ENCODE peak calls at places on chromosomes 5 and 9, in five cellular contexts. B is H1, L is WTC11, O is K562, P is GM12878. Z is an unnamed sample.

GRCh38 chr5:171188016-171188415 is 121.0 kb upstream of the TLX3 start:
- DNase-seq in O (no peak), B (no peak), L (no peak), P (no peak), Z (no peak)

GRCh38 chr5:15393146-15393545 is 106.8 kb upstream of the FBXL7 start:
- DNase-seq in O (no peak), B (no peak), L (no peak), P (no peak), Z (no peak)

GRCh38 chr5:69093771-69094570 is at the start of gene SLC30A5:
- DNase-seq in L (peak), B (peak), O (peak), P (peak), Z (peak)

GRCh38 chr5:126624534-126624933 is 23.8 kb downstream of the PHAX start:
- DNase-seq in P (no peak), B (no peak), O (no peak), L (no peak), Z (peak)

GRCh38 chr9:112601646-112602045 is 115.0 kb downstream of the KIAA1958 start:
- DNase-seq in O (no peak), P (no peak), B (no peak), L (no peak), Z (no peak)

GRCh38 chr9:89603629-89604462 is 966 bp upstream of the GADD45G start:
- DNase-seq in O (peak), L (peak), B (peak), P (no peak), Z (peak)

GRCh38 chr5:122202952-122203351 is 73.6 kb downstream of the ZNF474 start:
- DNase-seq in L (no peak), B (no peak), O (no peak), P (no peak), Z (no peak)

GRCh38 chr5:6158974-6159863 is 219.1 kb downstream of the MED10 start:
- DNase-seq in L (no peak), B (no peak), P (no peak), O (no peak), Z (peak)

GRCh38 chr5:131209506-131210191 is 38.9 kb downstream of the LYRM7 start:
- DNase-seq in L (no peak), P (peak), B (no peak), O (no peak), Z (no peak)

GRCh38 chr5:113606298-113607134 is 93.0 kb downstream of the YTHDC2 start:
- DNase-seq in B (peak), L (peak), P (peak), O (peak), Z (peak)

GRCh38 chr9:100679834-100680233 is 102.0 kb downstream of the CAVIN4 start:
- DNase-seq in O (no peak), L (no peak), B (no peak), P (no peak), Z (no peak)

GRCh38 chr9:111253742-111254437 is 76.1 kb downstream of the OR2K2 start:
- DNase-seq in L (no peak), B (no peak), O (no peak), P (no peak), Z (no peak)

GRCh38 chr5:40227927-40228326 is 451.8 kb upstream of the PTGER4 start:
- DNase-seq in O (no peak), L (no peak), B (no peak), P (no peak), Z (no peak)

GRCh38 chr9:128215491-128216404 is 12.6 kb downstream of the DNM1 start:
- DNase-seq in L (no peak), O (peak), B (no peak), P (no peak), Z (peak)

GRCh38 chr5:39500656-39501295 is 76.0 kb upstream of the DAB2 start:
- DNase-seq in P (no peak), L (no peak), B (no peak), O (no peak), Z (no peak)

GRCh38 chr5:980941-981340 is 27.7 kb upstream of the NKD2 start:
- DNase-seq in L (no peak), O (peak), B (no peak), P (no peak), Z (no peak)

GRCh38 chr5:60232051-60232794 is 338.7 kb upstream of the PDE4D start:
- DNase-seq in O (no peak), L (no peak), B (no peak), P (no peak), Z (no peak)

GRCh38 chr9:20558609-20559016 is 63.7 kb downstream of the MLLT3 start:
- DNase-seq in L (no peak), O (no peak), B (peak), P (no peak), Z (no peak)

GRCh38 chr9:31908158-31908890 is 476.1 kb upstream of the ACO1 start:
- DNase-seq in O (no peak), P (peak), B (no peak), L (no peak), Z (no peak)

GRCh38 chr9:6907772-6908381 is 150.1 kb downstream of the KDM4C start:
- DNase-seq in O (peak), B (no peak), L (no peak), P (no peak), Z (peak)

GRCh38 chr5:161085081-161085480 is 233.1 kb upstream of the ATP10B start:
- DNase-seq in L (no peak), P (no peak), O (no peak), B (no peak), Z (no peak)

GRCh38 chr9:130523921-130524320 is 55.5 kb upstream of the FUBP3 start:
- DNase-seq in P (no peak), O (no peak), L (peak), B (no peak), Z (no peak)

GRCh38 chr9:7042124-7042523 is 284.4 kb downstream of the KDM4C start:
- DNase-seq in P (no peak), O (no peak), L (no peak), B (no peak), Z (no peak)

GRCh38 chr5:15966651-15967050 is 212.9 kb downstream of the MARCHF11 start:
- DNase-seq in P (no peak), B (no peak), L (no peak), O (no peak), Z (no peak)

GRCh38 chr5:26942481-26942880 is 95.9 kb downstream of the CDH9 start:
- DNase-seq in O (no peak), P (no peak), B (no peak), L (no peak), Z (no peak)
- TF ChIP-seq CREB1 in O (no peak), P (no peak), B (no peak), L (no peak), Z (no peak)

GRCh38 chr9:2385746-2386145 is 235.8 kb upstream of the VLDLR start:
- DNase-seq in L (no peak), P (no peak), O (no peak), B (no peak), Z (no peak)
- TF ChIP-seq MAX in L (no peak), P (no peak), O (no peak), B (no peak), Z (no peak)

DNA sequence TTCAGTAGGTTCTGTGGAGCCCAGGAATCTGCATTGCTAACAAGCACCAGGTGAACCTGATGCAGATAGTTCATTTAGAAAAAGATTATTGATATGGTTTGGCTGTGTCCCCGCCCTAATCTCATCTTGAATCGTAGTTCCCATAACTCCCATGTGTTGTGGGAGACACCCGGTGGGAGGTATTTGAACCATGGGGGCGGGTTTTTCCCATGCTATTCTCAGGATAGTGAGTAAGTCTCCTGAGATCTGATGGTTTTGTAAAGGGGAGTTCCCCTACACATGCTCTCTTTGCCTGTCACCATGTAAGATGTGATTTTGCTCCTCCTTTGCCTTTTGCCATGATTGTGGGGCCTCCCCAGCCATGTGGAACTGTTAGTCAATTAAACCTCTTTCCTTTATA is 212.0 kb downstream of the RAB3C start:
- DNase-seq in L (no peak), O (no peak), P (peak), B (no peak), Z (no peak)
- TF ChIP-seq CREB1 in L (no peak), O (no peak), P (no peak), B (no peak), Z (no peak)

GRCh38 chr5:42826757-42827156 is 15.1 kb upstream of the SELENOP start:
- DNase-seq in L (no peak), O (no peak), P (no peak), B (no peak), Z (no peak)

GRCh38 chr5:42832060-42832459 is 20.4 kb upstream of the SELENOP start:
- DNase-seq in L (no peak), O (no peak), P (no peak), B (no peak), Z (no peak)

GRCh38 chr5:42830924-42831323 is 19.2 kb upstream of the SELENOP start:
- DNase-seq in B (no peak), P (no peak), L (no peak), O (no peak), Z (no peak)

GRCh38 chr5:42825422-42826148 is 13.9 kb upstream of the SELENOP start:
- DNase-seq in O (no peak), L (no peak), P (no peak), B (no peak), Z (peak)

GRCh38 chr5:42828661-42829060 is 17.0 kb upstream of the SELENOP start:
- DNase-seq in B (no peak), O (no peak), P (no peak), L (no peak), Z (no peak)
- TF ChIP-seq MAX in B (no peak), O (no peak), P (no peak), L (no peak), Z (no peak)

DNA sequence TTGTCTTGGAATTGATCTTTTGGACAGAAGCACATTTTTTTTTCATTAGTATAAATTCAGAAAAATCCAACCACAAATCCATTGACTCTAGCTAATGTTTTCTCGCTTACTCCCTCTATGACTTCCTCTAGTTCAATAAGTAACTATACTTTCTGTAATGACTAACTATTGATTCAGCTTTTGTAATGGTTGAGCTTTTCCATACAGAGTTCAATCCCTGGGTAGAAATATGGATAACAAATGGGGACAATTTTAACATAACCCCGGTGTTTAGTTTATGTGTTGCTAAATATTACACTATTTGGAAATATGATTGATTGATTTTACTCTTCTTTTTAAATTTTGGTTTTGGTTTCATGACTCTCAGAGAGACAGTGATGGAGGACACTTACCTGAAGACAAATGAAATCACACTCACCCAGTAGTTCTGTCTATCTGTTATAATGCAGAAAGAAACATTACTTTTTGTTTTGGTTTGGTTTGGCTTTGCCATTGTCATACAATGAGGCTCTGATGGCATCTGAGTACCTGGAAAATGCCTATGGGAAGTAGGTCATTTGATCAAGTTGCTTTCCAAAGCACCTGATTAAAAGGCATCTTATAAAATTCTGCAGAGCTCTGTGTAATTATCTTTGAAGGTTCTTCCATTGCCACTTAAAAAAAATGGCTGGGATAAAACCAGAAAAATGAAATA is 309.7 kb upstream of the MPDZ start:
- DNase-seq in O (no peak), B (no peak), P (no peak), L (no peak), Z (no peak)
- TF ChIP-seq CREB1 in O (no peak), B (no peak), P (no peak), L (no peak), Z (no peak)

Z was measured in HepG2.